ENCODE peak calls at places on chromosomes 12 and 14, in five cellular contexts. N is renal cortical epithelial cell; M is NCI-H748 treated with DMSO at 0.1 percent for 48 hours; V is NCI-H1092; H is stimulated activated CD4-positive, alpha-beta T cell treated with anti-CD3 and anti-CD28 coated beads, Interleukin-2, amount 100 ng/mL, for 48 hours. A is an unnamed sample.

GRCh38 chr12:24494401-24494800 is 454.5 kb downstream of the BCAT1 start:
- DNase-seq in H (no peak), M (no peak), N (peak), V (no peak), A (no peak)

GRCh38 chr12:76346798-76347420 is 1.3 kb downstream of the BBS10 start:
- DNase-seq in M (peak), V (no peak), H (no peak), N (peak), A (peak)

GRCh38 chr12:96063046-96063445 is 27.7 kb upstream of the LTA4H start:
- DNase-seq in H (no peak), N (peak), M (no peak), V (no peak), A (peak)

GRCh38 chr14:23414906-23415820 is 7.1 kb upstream of the MYH6 start:
- DNase-seq in H (no peak), N (no peak), M (no peak), V (no peak), A (no peak)

GRCh38 chr14:99605299-99605961 is 1.4 kb upstream of the CCDC85C start:
- DNase-seq in V (peak), H (peak), N (no peak), M (peak), A (peak)

GRCh38 chr12:123253606-123254459 is 17.8 kb downstream of the CDK2AP1 start:
- DNase-seq in N (no peak), M (no peak), H (no peak), V (no peak), A (no peak)

GRCh38 chr12:83802011-83802410 is 1110.6 kb downstream of the SLC6A15 start:
- DNase-seq in V (no peak), M (no peak), H (no peak), N (no peak), A (no peak)

GRCh38 chr12:43370299-43370698 is 181.7 kb downstream of the ADAMTS20 start:
- DNase-seq in M (no peak), N (peak), V (no peak), H (no peak), A (peak)

GRCh38 chr12:13093850-13094225 is 9.6 kb downstream of the GSG1 start:
- DNase-seq in N (no peak), V (no peak), H (no peak), M (no peak), A (no peak)

GRCh38 chr12:40616383-40616900 is 75.8 kb upstream of the CNTN1 start:
- DNase-seq in M (no peak), N (no peak), H (no peak), V (no peak), A (no peak)

GRCh38 chr12:52395761-52396434 is 10.2 kb downstream of the KRT82 start:
- DNase-seq in N (no peak), H (no peak), M (peak), V (no peak), A (no peak)

GRCh38 chr14:57725399-57726077 is 140.4 kb downstream of the SLC35F4 start:
- DNase-seq in V (no peak), H (no peak), M (no peak), N (peak), A (peak)

GRCh38 chr14:55578511-55578910 is 1.5 kb upstream of the KTN1 start:
- DNase-seq in M (no peak), N (no peak), H (no peak), V (no peak), A (peak)

GRCh38 chr12:109446869-109447268 is 30.2 kb downstream of the KCTD10 start:
- DNase-seq in H (no peak), M (no peak), N (no peak), V (no peak), A (no peak)

GRCh38 chr12:64609543-64610091 is 678 bp upstream of the RASSF3 start:
- DNase-seq in M (peak), V (no peak), H (no peak), N (peak), A (peak)

GRCh38 chr12:85280984-85281946 is 1.2 kb downstream of the ALX1 start:
- DNase-seq in V (no peak), M (no peak), N (no peak), H (no peak), A (peak)

GRCh38 chr14:37232907-37233481 is 35.3 kb downstream of the MIPOL1 start:
- DNase-seq in N (peak), M (peak), H (no peak), V (peak), A (peak)

GRCh38 chr12:88993655-88994054 is 358.6 kb downstream of the DUSP6 start:
- DNase-seq in H (no peak), M (peak), N (peak), V (peak), A (peak)

GRCh38 chr14:71692496-71692895 is 239.7 kb upstream of the RGS6 start:
- DNase-seq in N (peak), M (no peak), H (no peak), V (no peak), A (peak)

GRCh38 chr12:56723889-56724659 is 1.0 kb downstream of the NACA start:
- DNase-seq in N (peak), M (no peak), V (no peak), H (no peak), A (peak)

GRCh38 chr14:27392153-27392552 is 794.3 kb upstream of the NOVA1 start:
- DNase-seq in V (no peak), H (no peak), N (peak), M (no peak), A (peak)

A was measured in RPMI7951.